ENCODE peak calls at places on chromosomes 2 and 18, in six cellular contexts. R is AG04450, F is mammary epithelial cell, G is fibroblast of lung, H is chondrocyte, T is neural crest cell. Y is an unnamed sample.

GRCh38 chr18:57048859-57049258 is 98.0 kb upstream of the BOD1L2 start:
- DNase-seq in R (no peak), H (no peak), G (no peak), F (no peak), T (no peak), Y (no peak)

GRCh38 chr2:101160454-101160853 is 9.3 kb upstream of the TBC1D8 start:
- DNase-seq in R (no peak), G (peak; percentile 58), H (no peak), F (peak; percentile 77), T (no peak), Y (no peak)

GRCh38 chr2:65053199-65053598 is 3.0 kb upstream of the CEP68 start:
- DNase-seq in F (no peak), H (no peak), G (no peak), T (no peak), R (no peak), Y (no peak)

GRCh38 chr18:9683418-9684396 is 24.4 kb upstream of the RAB31 start:
- DNase-seq in R (no peak), T (no peak), G (peak; percentile 75), H (no peak), F (peak; percentile 50), Y (no peak)

GRCh38 chr2:96353032-96353561 is 17.5 kb downstream of the NCAPH start:
- DNase-seq in H (no peak), G (no peak), F (no peak), T (no peak), R (no peak), Y (no peak)

GRCh38 chr2:156087875-156088274 is 244.6 kb downstream of the NR4A2 start:
- DNase-seq in T (no peak), R (no peak), G (peak; percentile 74), H (no peak), F (peak; percentile 40), Y (no peak)

GRCh38 chr2:142190805-142191204 is 60.0 kb upstream of the LRP1B start:
- DNase-seq in G (peak; percentile 52), H (no peak), R (no peak), F (peak; percentile 8), T (no peak), Y (no peak)

GRCh38 chr2:216557413-216557812 is 58.8 kb downstream of the RPL37A start:
- DNase-seq in H (no peak), G (no peak), R (no peak), T (no peak), F (no peak), Y (no peak)

GRCh38 chr2:148670773-148671172 is 26.2 kb downstream of the EPC2 start:
- DNase-seq in R (no peak), T (no peak), G (peak; percentile 25), H (no peak), F (peak; percentile 74), Y (no peak)

GRCh38 chr2:98946875-98947274 is 10.8 kb upstream of the CRACDL start:
- DNase-seq in T (no peak), F (no peak), H (no peak), R (no peak), G (no peak), Y (no peak)

GRCh38 chr18:31325051-31325450 is 7.1 kb downstream of the DSG1 start:
- DNase-seq in F (peak; percentile 37), G (peak; percentile 96), T (no peak), R (no peak), H (no peak), Y (no peak)

GRCh38 chr2:159317392-159318088 is 31.0 kb upstream of the WDSUB1 start:
- DNase-seq in F (no peak), H (no peak), G (peak; percentile 32), T (no peak), R (no peak), Y (no peak)

GRCh38 chr2:154375625-154376020 is 322.9 kb upstream of the KCNJ3 start:
- DNase-seq in R (no peak), T (no peak), G (peak; percentile 46), F (peak; percentile 28), H (no peak), Y (no peak)

GRCh38 chr2:37599688-37600525 is 71.5 kb downstream of the CDC42EP3 start:
- DNase-seq in G (no peak), T (no peak), F (no peak), R (no peak), H (no peak), Y (peak; percentile 65)

DNA sequence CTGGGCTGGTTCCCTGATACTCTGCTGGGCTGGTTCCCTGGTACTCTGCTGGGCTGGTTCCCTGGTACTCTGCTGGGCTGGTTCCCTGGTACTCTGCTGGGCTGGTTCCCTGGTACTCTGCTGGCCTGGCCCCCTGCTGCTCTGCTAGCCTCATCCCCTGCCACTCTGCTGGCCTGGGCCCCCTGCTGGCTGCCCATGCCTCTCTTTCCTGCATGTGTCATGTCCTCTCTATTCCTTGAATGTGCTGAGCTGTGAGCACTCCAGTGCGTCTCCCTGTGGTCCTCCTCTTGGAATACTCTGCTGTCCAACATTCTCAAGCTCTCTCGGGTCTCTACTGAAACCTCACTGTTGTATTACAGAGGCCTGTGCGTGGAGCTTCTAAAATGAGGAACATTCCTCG is 216.3 kb downstream of the RNF144A start:
- DNase-seq in G (no peak), F (no peak), T (peak; percentile 18), R (no peak), H (no peak), Y (no peak)
- TF ChIP-seq CTCF in G (peak; percentile 3), F (no peak), T (peak; percentile 33), R (no peak), H (peak; percentile 44), Y (no peak)

GRCh38 chr2:197191177-197191947 is 119.2 kb downstream of the ANKRD44 start:
- DNase-seq in T (no peak), R (no peak), H (no peak), F (peak; percentile 32), G (no peak), Y (no peak)
- TF ChIP-seq CTCF in T (peak; percentile 85), R (peak; percentile 69), H (peak; percentile 96), F (peak; percentile 67), G (peak; percentile 66), Y (peak; percentile 89)

DNA sequence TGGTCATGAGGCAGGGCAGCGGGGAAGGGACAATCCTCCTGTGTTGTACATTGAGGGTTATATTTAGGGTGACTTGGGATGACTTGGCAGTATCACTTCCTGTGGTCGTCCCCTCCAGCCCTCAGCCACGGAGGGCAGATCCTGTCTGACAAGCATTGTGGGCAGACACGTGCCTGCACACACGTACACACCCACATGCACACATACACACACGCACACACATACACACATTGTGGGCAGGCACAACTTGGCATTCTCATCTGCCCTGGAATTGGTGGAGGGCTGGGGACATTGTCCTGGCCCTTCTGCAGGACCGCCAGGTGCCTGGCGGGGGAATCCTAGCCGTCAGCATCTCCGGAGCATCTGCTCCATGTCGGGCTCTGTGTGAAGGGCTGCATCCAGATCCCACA is 47.6 kb downstream of the ODC1 start:
- DNase-seq in G (no peak), F (no peak), H (no peak), R (no peak), T (no peak), Y (no peak)
- TF ChIP-seq CTCF in G (no peak), F (no peak), H (no peak), R (no peak), T (no peak), Y (no peak)

GRCh38 chr2:222903234-222904220 is 42.7 kb downstream of the ACSL3 start:
- DNase-seq in T (peak; percentile 14), R (no peak), F (peak; percentile 37), H (no peak), G (peak; percentile 49), Y (no peak)
- TF ChIP-seq CTCF in T (peak; percentile 88), R (peak; percentile 67), F (peak; percentile 68), H (peak; percentile 88), G (peak; percentile 66), Y (peak; percentile 67)

GRCh38 chr2:102520009-102520408 is 47.0 kb downstream of the SLC9A4 start:
- DNase-seq in R (no peak), G (no peak), H (no peak), T (no peak), F (peak; percentile 27), Y (no peak)
- TF ChIP-seq CTCF in R (peak; percentile 59), G (peak; percentile 70), H (peak; percentile 73), T (peak; percentile 76), F (peak; percentile 79), Y (peak; percentile 69)